ENCODE peak calls at places on chromosomes 7 and 10, in five cellular contexts. H, O, Q, B and X are unnamed samples.

GRCh38 chr7:66110861-66111260 is 3.8 kb upstream of the CRCP start:
- DNase-seq in H (peak), B (no peak), Q (no peak), O (no peak), X (peak)

GRCh38 chr7:150944066-150945042 is 33.8 kb downstream of the KCNH2 start:
- DNase-seq in O (no peak), H (no peak), Q (no peak), B (no peak), X (no peak)

GRCh38 chr10:6195891-6196290 is 6.8 kb upstream of the PFKFB3 start:
- DNase-seq in Q (no peak), B (no peak), H (no peak), O (no peak), X (no peak)

GRCh38 chr10:118754132-118754555 is 626 bp downstream of the CACUL1 start:
- DNase-seq in B (peak), O (peak), Q (peak), H (no peak), X (peak)

GRCh38 chr7:7917593-7917992 is 51.0 kb upstream of the GLCCI1 start:
- DNase-seq in O (no peak), H (no peak), B (no peak), Q (no peak), X (no peak)

GRCh38 chr10:114821915-114822770 is 563 bp downstream of the FHIP2A start:
- DNase-seq in H (no peak), B (peak), Q (peak), O (peak), X (peak)

GRCh38 chr10:17023386-17024298 is 106.0 kb downstream of the CUBN start:
- DNase-seq in H (peak), O (no peak), B (peak), Q (peak), X (peak)

GRCh38 chr7:142603870-142604448 is 145.3 kb upstream of the PRSS1 start:
- DNase-seq in Q (peak), H (peak), B (peak), O (peak), X (peak)

GRCh38 chr10:79979973-79980687 is 31.2 kb upstream of the SFTPD start:
- DNase-seq in B (no peak), O (no peak), H (no peak), Q (no peak), X (peak)

GRCh38 chr7:29754874-29755490 is 51.3 kb upstream of the WIPF3 start:
- DNase-seq in O (no peak), Q (no peak), B (no peak), H (no peak), X (no peak)

GRCh38 chr7:33774762-33775523 is 130.4 kb upstream of the BMPER start:
- DNase-seq in H (no peak), Q (peak), B (no peak), O (no peak), X (no peak)

GRCh38 chr10:127193125-127193524 is 3.3 kb downstream of the INSYN2A start:
- DNase-seq in Q (no peak), O (no peak), H (no peak), B (no peak), X (no peak)

GRCh38 chr10:95133997-95134396 is 60.0 kb upstream of the ACSM6 start:
- DNase-seq in Q (no peak), H (no peak), B (no peak), O (no peak), X (peak)

GRCh38 chr7:131921016-131921415 is 364.6 kb upstream of the PODXL start:
- DNase-seq in Q (no peak), H (no peak), B (no peak), O (no peak), X (no peak)

GRCh38 chr7:120725376-120726039 is 132.4 kb downstream of the TSPAN12 start:
- DNase-seq in O (no peak), H (peak), B (peak), Q (no peak), X (peak)

GRCh38 chr10:114925675-114926204 is 12.3 kb upstream of the TRUB1 start:
- DNase-seq in Q (no peak), B (no peak), O (no peak), H (no peak), X (no peak)

GRCh38 chr10:103610921-103611511 is 117.5 kb downstream of the NEURL1 start:
- DNase-seq in B (no peak), O (no peak), H (no peak), Q (no peak), X (no peak)

GRCh38 chr10:103613616-103614015 is 120.1 kb downstream of the NEURL1 start:
- DNase-seq in Q (no peak), O (no peak), H (no peak), B (no peak), X (no peak)

GRCh38 chr10:103610083-103610472 is 116.6 kb downstream of the NEURL1 start:
- DNase-seq in Q (no peak), O (no peak), B (no peak), H (no peak), X (no peak)

GRCh38 chr10:103614511-103615158 is 121.1 kb downstream of the NEURL1 start:
- DNase-seq in H (no peak), O (no peak), Q (no peak), B (peak), X (no peak)

DNA sequence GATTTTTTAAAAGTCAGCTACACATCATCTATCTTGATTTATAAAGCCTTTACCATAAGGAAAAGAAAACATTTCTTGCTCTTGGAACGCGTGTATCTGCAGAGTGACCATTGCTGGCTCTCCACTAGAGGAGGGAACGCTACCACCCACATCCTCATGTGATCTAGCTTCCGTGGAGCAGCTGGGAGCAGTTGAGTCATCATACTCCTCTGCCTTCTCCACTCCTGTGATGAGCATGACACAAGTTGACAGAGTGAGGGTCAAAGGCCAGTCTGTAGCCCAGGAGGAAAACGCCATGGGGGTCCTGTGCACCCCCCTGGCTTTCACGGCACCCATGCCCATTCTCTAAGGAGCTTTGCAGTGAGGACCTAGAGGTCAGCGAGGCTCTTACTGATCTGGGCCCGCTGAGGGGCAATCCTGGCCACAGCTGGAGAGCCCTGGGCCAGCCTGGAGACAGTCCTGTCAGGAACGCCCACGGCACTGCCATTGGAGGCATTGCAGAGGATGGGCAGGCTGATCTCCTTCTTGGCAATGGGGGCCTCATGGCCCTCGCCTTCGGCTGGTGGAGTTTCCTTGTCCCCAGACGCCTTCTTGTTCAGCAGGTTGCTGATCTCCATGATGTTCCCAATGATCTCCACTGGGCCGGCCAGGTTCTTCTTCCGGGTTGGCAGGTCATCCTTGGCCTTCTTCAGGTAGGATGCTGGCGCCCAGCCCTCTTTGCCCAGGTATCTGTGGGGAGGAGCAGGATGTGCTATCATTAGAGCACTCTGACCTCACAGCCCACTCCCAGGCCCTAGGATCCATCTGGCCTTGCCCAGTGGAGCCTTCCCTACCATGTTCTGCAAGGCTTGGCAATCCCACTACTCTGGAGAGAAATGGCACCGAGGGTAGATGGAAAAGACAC is 119.2 kb downstream of the NEURL1 start:
- DNase-seq in H (no peak), B (peak), Q (no peak), O (no peak), X (no peak)
- TF ChIP-seq POLR2AphosphoS5 in H (no peak), B (no peak), Q (no peak), O (no peak), X (no peak)

GRCh38 chr7:128052404-128052803 is 21.2 kb upstream of the LRRC4 start:
- DNase-seq in B (no peak), H (no peak), O (no peak), Q (no peak), X (no peak)
- H3K4me3 ChIP-seq in B (no peak), H (no peak), O (no peak), Q (no peak), X (no peak)

GRCh38 chr10:84339025-84339424 is 10.6 kb downstream of the CCSER2 start:
- DNase-seq in Q (no peak), B (no peak), H (no peak), O (no peak), X (no peak)
- TF ChIP-seq POLR2AphosphoS5 in Q (no peak), B (no peak), H (no peak), O (no peak), X (no peak)

GRCh38 chr10:61975107-61975932 is 73.8 kb downstream of the ARID5B start:
- DNase-seq in O (no peak), Q (no peak), B (no peak), H (no peak), X (no peak)
- H3K4me3 ChIP-seq in O (no peak), Q (no peak), B (no peak), H (no peak), X (no peak)

DNA sequence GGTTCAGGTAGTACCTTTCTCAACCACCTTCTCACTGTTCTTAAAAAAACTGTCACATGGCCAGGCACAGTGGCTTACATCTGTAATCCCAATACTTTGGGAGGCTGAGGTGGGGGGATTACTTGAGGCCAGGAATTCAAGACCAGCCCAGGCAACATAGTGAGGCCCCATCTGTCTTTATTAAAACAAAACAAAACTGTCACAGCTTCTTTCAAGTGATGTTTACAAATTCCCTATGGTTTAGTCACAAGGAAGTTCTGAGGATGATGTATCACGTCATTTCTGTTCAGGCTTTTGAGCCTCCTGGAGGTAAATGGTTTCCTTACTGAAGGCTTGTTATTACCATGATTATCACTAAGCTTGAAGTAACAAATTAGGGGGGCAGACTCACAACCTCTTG is 186.2 kb downstream of the CFTR start:
- DNase-seq in H (peak), Q (no peak), O (no peak), B (no peak), X (no peak)
- TF ChIP-seq POLR2AphosphoS5 in H (no peak), Q (no peak), O (no peak), B (no peak), X (no peak)

DNA sequence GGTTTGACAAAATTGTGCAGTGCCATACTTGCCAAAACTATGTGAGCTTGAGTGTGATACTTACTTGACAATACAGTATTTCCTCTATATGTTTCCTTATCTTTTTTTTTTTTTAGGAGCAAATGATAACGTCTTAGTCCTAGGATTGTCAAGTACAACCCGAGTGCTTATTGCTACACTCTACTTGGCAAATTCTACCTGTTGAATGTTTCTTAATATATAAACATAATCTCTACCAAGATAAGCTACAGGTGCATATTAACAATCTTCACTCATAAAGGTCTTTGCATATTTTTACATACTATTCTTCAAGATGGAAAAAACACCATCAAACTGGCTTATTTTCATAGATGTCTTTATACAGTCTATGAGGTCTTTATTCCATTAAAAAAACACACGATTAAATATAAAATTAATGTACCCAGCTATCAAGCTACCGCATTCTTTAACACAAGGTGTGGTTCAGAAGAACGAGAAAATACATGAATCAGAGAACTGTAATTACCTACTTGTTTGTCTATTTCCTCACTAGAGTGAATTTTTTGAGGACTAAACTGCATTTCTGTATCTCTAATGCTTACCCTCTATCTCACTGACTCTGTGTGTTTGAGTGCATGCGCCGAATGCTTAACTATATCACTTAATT is 76.1 kb upstream of the PDSS1 start:
- DNase-seq in Q (no peak), B (no peak), H (no peak), O (no peak), X (no peak)
- H3K4me3 ChIP-seq in Q (no peak), B (no peak), H (no peak), O (no peak), X (no peak)

GRCh38 chr7:55549457-55549856 is 22.8 kb downstream of the VOPP1 start:
- DNase-seq in B (no peak), Q (no peak), H (no peak), O (no peak), X (no peak)
- TF ChIP-seq POLR2AphosphoS5 in B (no peak), Q (peak), H (no peak), O (no peak), X (no peak)

GRCh38 chr10:70605153-70605552 is 2.6 kb upstream of the PRF1 start:
- DNase-seq in Q (no peak), O (no peak), H (no peak), B (no peak), X (no peak)

GRCh38 chr10:70602665-70603438 is at the start of gene PRF1:
- DNase-seq in O (peak), B (peak), H (no peak), Q (peak), X (no peak)

GRCh38 chr10:70601775-70602174 is 766 bp downstream of the PRF1 start:
- DNase-seq in Q (no peak), O (no peak), B (no peak), H (no peak), X (no peak)

GRCh38 chr10:70604106-70604505 is 1.6 kb upstream of the PRF1 start:
- DNase-seq in O (no peak), Q (no peak), B (no peak), H (no peak), X (no peak)

DNA sequence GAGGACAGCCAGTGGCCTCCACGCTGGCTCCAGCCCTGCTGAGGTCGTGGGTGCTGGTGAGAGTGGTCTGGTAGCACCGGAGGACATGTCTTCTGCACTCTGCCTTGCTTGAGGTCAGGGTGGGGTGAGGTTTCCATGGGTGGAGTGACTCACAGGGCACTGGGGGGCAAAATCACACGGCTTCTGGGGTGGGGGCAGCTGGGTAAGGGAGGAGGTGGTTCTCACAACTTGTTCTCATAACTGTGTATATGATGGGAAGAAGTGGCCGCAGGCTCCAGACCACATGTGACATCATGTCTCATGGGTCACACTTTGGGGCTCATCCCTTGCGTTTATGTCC is 868 bp upstream of the PRF1 start:
- DNase-seq in O (no peak), B (no peak), H (no peak), Q (no peak), X (no peak)
- H3K4me3 ChIP-seq in O (no peak), B (no peak), H (no peak), Q (no peak), X (no peak)

GRCh38 chr10:106772957-106773356 is 391.5 kb downstream of the SORCS1 start:
- DNase-seq in O (no peak), B (no peak), H (no peak), Q (no peak), X (no peak)
- TF ChIP-seq POLR2AphosphoS5 in O (no peak), B (no peak), H (no peak), Q (no peak), X (no peak)

DNA sequence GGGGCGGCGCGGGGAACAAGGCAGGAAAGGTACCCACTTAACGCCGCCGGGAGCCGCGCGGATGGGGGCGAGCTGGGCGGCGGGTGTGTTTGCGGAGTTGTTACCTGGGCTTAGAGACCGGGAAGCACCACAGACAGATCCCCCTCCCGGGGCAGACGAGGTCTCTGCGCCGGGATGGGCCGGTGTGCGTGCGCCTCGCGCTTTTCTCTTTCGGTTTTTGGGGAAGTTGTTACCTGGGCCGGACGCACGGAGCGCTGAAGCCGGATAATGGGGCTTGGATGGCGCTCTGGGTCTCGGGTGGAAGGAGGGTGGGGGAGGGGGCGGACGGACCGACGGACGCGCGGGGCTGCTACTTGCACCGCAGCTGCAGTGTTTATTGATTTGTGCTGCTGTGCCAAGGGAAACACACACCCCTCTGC is 1.2 kb downstream of the ZEB1 start:
- DNase-seq in O (peak), Q (peak), H (no peak), B (peak), X (peak)
- H3K4me3 ChIP-seq in O (peak), Q (peak), H (peak), B (peak), X (peak)